ENCODE peak calls at places on chromosomes 5 and 9, in five cellular contexts. C is activated T-helper 1 cell treated with Interleukin-2 at 50 U/mL for 16 hours; R is A172; G is H7; F is activated CD4-positive, alpha-beta T cell treated with anti-CD3 and anti-CD28 coated beads for 48 hours. I is an unnamed sample.

GRCh38 chr9:72476617-72477375 is 44.6 kb upstream of the TMC1 start:
- DNase-seq in C (no peak), G (peak), F (peak), R (peak), I (no peak)

GRCh38 chr9:133982971-133983720 is 9.0 kb downstream of the VAV2 start:
- DNase-seq in C (no peak), G (peak), R (no peak), F (no peak), I (no peak)

GRCh38 chr5:81787843-81788242 is 36.9 kb upstream of the SSBP2 start:
- DNase-seq in G (peak), F (no peak), C (no peak), R (peak), I (no peak)

GRCh38 chr5:174288436-174288835 is 242.9 kb downstream of the NSG2 start:
- DNase-seq in F (no peak), R (no peak), C (no peak), G (no peak), I (no peak)

GRCh38 chr5:174329738-174330137 is 284.2 kb downstream of the NSG2 start:
- DNase-seq in C (no peak), F (no peak), R (no peak), G (no peak), I (no peak)

GRCh38 chr9:71094708-71095251 is 26.6 kb downstream of the TRPM3 start:
- DNase-seq in G (no peak), F (no peak), R (no peak), C (no peak), I (no peak)

GRCh38 chr9:20220286-20220685 is 402.0 kb downstream of the MLLT3 start:
- DNase-seq in R (no peak), F (no peak), C (no peak), G (no peak), I (peak)

GRCh38 chr5:148912146-148912545 is 85.7 kb downstream of the ADRB2 start:
- DNase-seq in G (no peak), C (no peak), R (no peak), F (no peak), I (no peak)

GRCh38 chr9:98995971-98996504 is 52.3 kb downstream of the COL15A1 start:
- DNase-seq in C (no peak), R (no peak), F (no peak), G (no peak), I (no peak)

I was measured in smooth muscle cell of the brain vasculature.